ENCODE peak calls at places on chromosome 13, in five cellular contexts. P, F, Z, H and S are unnamed samples.

GRCh38 chr13:33158830-33159229 is 126.7 kb downstream of the STARD13 start:
- DNase-seq in Z (no peak), P (no peak), F (no peak), H (no peak), S (no peak)

GRCh38 chr13:25752957-25753540 is 298.8 kb downstream of the SHISA2 start:
- DNase-seq in F (no peak), Z (no peak), P (peak; percentile 68), H (peak; percentile 22), S (no peak)

GRCh38 chr13:26168276-26168814 is 53.8 kb downstream of the RNF6 start:
- DNase-seq in P (no peak), H (no peak), Z (no peak), F (no peak), S (no peak)

GRCh38 chr13:27792393-27793218 is at the start of gene GSX1:
- DNase-seq in Z (peak; percentile 11), H (no peak), P (peak; percentile 44), F (peak; percentile 13), S (peak; percentile 59)

GRCh38 chr13:87355451-87355850 is 315.7 kb upstream of the SLITRK5 start:
- DNase-seq in H (no peak), Z (no peak), F (no peak), P (no peak), S (no peak)

GRCh38 chr13:106284358-106284757 is 251.1 kb downstream of the EFNB2 start:
- DNase-seq in F (no peak), P (no peak), H (no peak), Z (no peak), S (no peak)

GRCh38 chr13:80276371-80277289 is 64.3 kb downstream of the SPRY2 start:
- DNase-seq in H (no peak), Z (no peak), F (no peak), P (no peak), S (no peak)

GRCh38 chr13:32638739-32639138 is 52.5 kb downstream of the PDS5B start:
- DNase-seq in F (no peak), Z (no peak), P (no peak), H (no peak), S (no peak)

GRCh38 chr13:81080911-81081454 is 740.1 kb upstream of the SPRY2 start:
- DNase-seq in Z (no peak), F (no peak), H (no peak), P (no peak), S (no peak)

GRCh38 chr13:59532405-59532804 is 631.3 kb downstream of the DIAPH3 start:
- DNase-seq in Z (no peak), P (no peak), F (no peak), H (no peak), S (no peak)

GRCh38 chr13:25468330-25469178 is 96.8 kb downstream of the ATP8A2 start:
- DNase-seq in H (no peak), P (no peak), F (peak; percentile 15), Z (no peak), S (peak; percentile 31)

GRCh38 chr13:100195568-100195967 is 106.7 kb downstream of the PCCA start:
- DNase-seq in F (no peak), Z (no peak), P (no peak), H (no peak), S (no peak)

GRCh38 chr13:100197116-100197515 is 108.2 kb downstream of the PCCA start:
- DNase-seq in Z (no peak), P (no peak), F (no peak), H (no peak), S (no peak)

GRCh38 chr13:100196380-100196779 is 107.5 kb downstream of the PCCA start:
- DNase-seq in Z (no peak), F (no peak), H (no peak), P (no peak), S (no peak)

GRCh38 chr13:100197591-100198365 is 108.9 kb downstream of the PCCA start:
- DNase-seq in H (no peak), Z (no peak), P (peak; percentile 49), F (no peak), S (no peak)
- TF ChIP-seq CTCF in H (no peak), Z (no peak), P (no peak), F (no peak), S (no peak)

GRCh38 chr13:21672811-21673591 is 2.1 kb downstream of the FGF9 start:
- DNase-seq in H (no peak), Z (no peak), P (peak; percentile 31), F (no peak), S (peak; percentile 14)

GRCh38 chr13:21671793-21672680 is 1.2 kb downstream of the FGF9 start:
- DNase-seq in F (no peak), Z (no peak), P (no peak), H (no peak), S (no peak)

GRCh38 chr13:21675095-21676007 is 4.5 kb downstream of the FGF9 start:
- DNase-seq in H (no peak), Z (no peak), F (no peak), P (peak; percentile 61), S (peak; percentile 35)

GRCh38 chr13:21674271-21675009 is 3.6 kb downstream of the FGF9 start:
- DNase-seq in Z (no peak), F (no peak), H (no peak), P (peak; percentile 36), S (peak; percentile 30)

DNA sequence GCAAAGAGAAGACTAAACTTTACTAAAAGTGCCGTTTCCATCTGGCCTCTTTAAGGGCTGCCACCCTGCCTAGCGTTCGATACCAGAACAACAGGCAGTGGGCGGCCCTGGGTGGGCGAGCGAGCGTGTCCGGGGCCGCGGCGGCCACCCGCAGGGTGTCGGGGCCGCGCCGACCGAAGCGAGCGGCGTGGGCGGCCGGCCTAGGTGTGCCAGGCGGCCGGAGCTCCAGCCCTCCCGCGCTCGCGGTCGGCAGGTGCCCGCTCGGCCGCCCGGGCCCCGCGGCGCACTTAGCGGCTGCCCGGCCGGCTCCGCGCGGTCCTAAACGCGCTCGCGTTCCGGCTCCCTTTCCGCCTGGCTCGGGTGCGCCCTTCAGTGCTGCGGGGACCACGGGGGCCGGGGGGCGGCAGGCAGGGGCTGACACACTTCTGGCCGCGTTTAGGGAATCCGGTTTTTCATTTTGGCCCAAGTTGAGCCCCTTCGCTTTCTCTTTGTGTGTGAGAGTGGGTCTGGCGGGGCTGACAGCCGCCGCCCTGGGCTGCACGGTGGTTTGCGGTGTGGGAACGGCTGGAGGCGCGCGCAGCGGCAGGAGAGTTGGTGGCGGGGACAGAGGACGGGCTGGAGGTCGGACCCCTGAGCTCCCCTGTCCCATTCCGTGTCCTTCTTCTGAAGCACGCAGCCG is 2.9 kb downstream of the FGF9 start:
- DNase-seq in H (no peak), Z (no peak), P (peak; percentile 56), F (peak; percentile 36), S (peak; percentile 71)
- TF ChIP-seq CTCF in H (peak; percentile 4), Z (no peak), P (no peak), F (no peak), S (no peak)

GRCh38 chr13:110565296-110565695 is 3.8 kb upstream of the RAB20 start:
- DNase-seq in P (no peak), H (no peak), Z (no peak), F (no peak), S (no peak)
- TF ChIP-seq CTCF in P (no peak), H (no peak), Z (no peak), F (no peak), S (no peak)

DNA sequence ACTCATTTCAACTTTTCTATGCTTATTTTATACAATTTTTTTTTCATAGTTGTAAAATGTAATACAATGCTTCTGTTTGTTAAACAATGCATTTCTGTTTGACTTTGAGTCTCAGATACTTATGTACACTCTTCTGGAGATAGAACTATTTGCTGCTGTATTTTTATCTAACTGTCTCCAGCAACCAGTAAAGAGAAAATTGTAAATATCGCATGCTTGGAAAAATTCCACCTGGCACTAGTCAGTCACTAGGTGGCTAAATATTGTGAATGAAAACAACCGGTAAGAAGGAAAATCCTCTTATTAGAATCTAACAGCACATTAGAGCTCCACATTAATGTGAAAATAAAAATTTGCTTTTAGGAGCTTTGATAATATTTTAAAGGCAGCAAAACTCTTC is 876.5 kb downstream of the PCDH9 start:
- DNase-seq in Z (no peak), P (no peak), F (no peak), H (no peak), S (no peak)
- TF ChIP-seq CTCF in Z (no peak), P (no peak), F (no peak), H (no peak), S (no peak)

DNA sequence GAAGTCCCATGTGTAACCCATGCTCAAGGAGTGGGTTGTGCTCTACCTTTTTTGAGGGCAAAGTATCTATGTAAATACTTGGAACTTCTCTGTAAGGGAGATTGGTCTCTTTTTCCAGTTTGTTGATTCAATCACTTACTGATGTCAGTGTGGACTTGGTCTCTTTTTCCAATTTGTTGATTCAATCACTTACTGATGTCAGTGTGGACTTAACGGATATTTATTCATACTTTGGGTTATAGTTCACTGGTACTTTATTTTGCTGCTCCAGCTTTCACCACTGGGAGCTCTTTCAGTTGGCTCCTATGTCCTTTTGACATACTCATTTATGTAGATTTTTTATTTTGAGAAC is 36.4 kb downstream of the COG3 start:
- DNase-seq in P (no peak), Z (no peak), H (no peak), F (no peak), S (no peak)
- TF ChIP-seq CTCF in P (no peak), Z (no peak), H (no peak), F (no peak), S (no peak)

DNA sequence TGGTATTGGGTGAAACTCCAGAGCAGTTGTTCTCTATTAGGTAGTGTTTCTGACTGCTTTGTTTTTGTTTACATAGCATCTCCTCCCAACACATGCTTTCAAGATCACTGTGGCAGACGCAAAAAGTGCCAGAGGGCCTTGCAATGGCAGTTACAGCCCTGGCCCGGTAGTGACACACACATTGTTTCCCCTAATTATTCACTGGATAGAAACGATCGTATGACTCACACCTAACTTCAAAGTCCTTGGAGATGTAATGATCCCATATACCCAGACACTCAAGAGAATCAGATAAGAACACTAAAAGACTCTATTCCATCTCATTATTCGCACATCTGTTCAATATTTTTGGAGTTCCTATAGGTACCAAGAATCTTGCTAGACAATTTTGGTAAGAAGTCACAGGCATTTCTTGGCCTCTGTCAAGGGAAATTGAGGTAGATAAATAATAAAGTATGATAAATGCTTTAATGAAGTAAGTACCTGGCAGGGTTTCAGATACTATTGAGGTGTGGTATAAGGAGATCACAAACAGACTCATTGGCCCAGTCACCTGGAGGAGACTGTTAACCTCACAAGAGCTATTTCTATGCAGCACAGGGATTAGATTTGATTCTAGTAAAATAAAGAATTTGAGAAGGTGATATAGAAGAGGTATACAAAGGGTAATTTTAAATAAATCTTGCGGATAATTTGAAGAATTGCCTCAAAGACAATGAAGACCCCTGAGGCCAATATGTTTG is 485.3 kb downstream of the SLITRK6 start:
- DNase-seq in F (peak; percentile 0), Z (peak; percentile 2), P (no peak), H (no peak), S (no peak)
- TF ChIP-seq CTCF in F (no peak), Z (no peak), P (no peak), H (no peak), S (no peak)

GRCh38 chr13:37919329-37919880 is 49.8 kb upstream of the TRPC4 start:
- DNase-seq in Z (no peak), H (no peak), P (no peak), F (no peak), S (no peak)
- TF ChIP-seq CTCF in Z (no peak), H (no peak), P (no peak), F (no peak), S (no peak)

GRCh38 chr13:102267191-102267590 is 134.7 kb downstream of the FGF14 start:
- DNase-seq in H (no peak), P (no peak), Z (no peak), F (no peak), S (no peak)

GRCh38 chr13:102260256-102260655 is 141.6 kb downstream of the FGF14 start:
- DNase-seq in F (no peak), H (no peak), Z (no peak), P (no peak), S (no peak)

GRCh38 chr13:102261809-102262208 is 140.0 kb downstream of the FGF14 start:
- DNase-seq in Z (no peak), F (no peak), H (no peak), P (no peak), S (no peak)
- TF ChIP-seq CTCF in Z (no peak), F (no peak), H (no peak), P (no peak), S (no peak)

GRCh38 chr13:44876782-44877324 is 112.4 kb downstream of the NUFIP1 start:
- DNase-seq in P (no peak), Z (no peak), F (no peak), H (no peak), S (no peak)
- TF ChIP-seq CTCF in P (no peak), Z (peak; percentile 44), F (no peak), H (peak; percentile 5), S (no peak)